ENCODE peak calls at places on chromosome 20, in six cellular contexts. Y is choroid plexus epithelial cell, Z is neural progenitor cell, W is A549, D is AG10803, K is psoas muscle. B is an unnamed sample.

GRCh38 chr20:17898548-17898994 is 70.0 kb downstream of the SNX5 start:
- DNase-seq in Y (peak), Z (peak), W (peak), D (peak), K (peak), B (peak)

GRCh38 chr20:10322073-10323012 is 103.7 kb downstream of the SNAP25 start:
- DNase-seq in Y (no peak), Z (no peak), W (no peak), D (no peak), K (no peak), B (no peak)

GRCh38 chr20:9807176-9807575 is 31.7 kb downstream of the PAK5 start:
- DNase-seq in Y (no peak), Z (no peak), W (no peak), D (no peak), K (no peak), B (no peak)

GRCh38 chr20:8633366-8633765 is 435.5 kb upstream of the PLCB4 start:
- DNase-seq in Y (no peak), Z (no peak), W (no peak), D (peak), K (no peak), B (no peak)

GRCh38 chr20:64107736-64108457 is 532 bp upstream of the NPBWR2 start:
- DNase-seq in Y (no peak), Z (no peak), W (no peak), D (no peak), K (peak), B (no peak)

GRCh38 chr20:57791946-57792328 is 82.1 kb upstream of the PMEPA1 start:
- DNase-seq in Y (no peak), Z (no peak), W (no peak), D (no peak), K (peak), B (no peak)

GRCh38 chr20:56781108-56781739 is 152.1 kb downstream of the TFAP2C start:
- DNase-seq in Y (peak), Z (no peak), W (peak), D (peak), K (peak), B (peak)

GRCh38 chr20:24991897-24992419 is 593 bp downstream of the APMAP start:
- DNase-seq in Y (no peak), Z (peak), W (no peak), D (no peak), K (no peak), B (no peak)

GRCh38 chr20:21213691-21214090 is 87.8 kb downstream of the KIZ start:
- DNase-seq in Y (no peak), Z (no peak), W (no peak), D (no peak), K (no peak), B (no peak)

GRCh38 chr20:25011831-25012241 is 19.3 kb upstream of the APMAP start:
- DNase-seq in Y (no peak), Z (no peak), W (no peak), D (no peak), K (peak), B (no peak)

GRCh38 chr20:50916257-50916656 is 15.0 kb downstream of the ADNP start:
- DNase-seq in Y (peak), Z (no peak), W (peak), D (no peak), K (no peak), B (no peak)

GRCh38 chr20:58174708-58175287 is 53.7 kb downstream of the ANKRD60 start:
- DNase-seq in Y (peak), Z (peak), W (no peak), D (peak), K (peak), B (no peak)

DNA sequence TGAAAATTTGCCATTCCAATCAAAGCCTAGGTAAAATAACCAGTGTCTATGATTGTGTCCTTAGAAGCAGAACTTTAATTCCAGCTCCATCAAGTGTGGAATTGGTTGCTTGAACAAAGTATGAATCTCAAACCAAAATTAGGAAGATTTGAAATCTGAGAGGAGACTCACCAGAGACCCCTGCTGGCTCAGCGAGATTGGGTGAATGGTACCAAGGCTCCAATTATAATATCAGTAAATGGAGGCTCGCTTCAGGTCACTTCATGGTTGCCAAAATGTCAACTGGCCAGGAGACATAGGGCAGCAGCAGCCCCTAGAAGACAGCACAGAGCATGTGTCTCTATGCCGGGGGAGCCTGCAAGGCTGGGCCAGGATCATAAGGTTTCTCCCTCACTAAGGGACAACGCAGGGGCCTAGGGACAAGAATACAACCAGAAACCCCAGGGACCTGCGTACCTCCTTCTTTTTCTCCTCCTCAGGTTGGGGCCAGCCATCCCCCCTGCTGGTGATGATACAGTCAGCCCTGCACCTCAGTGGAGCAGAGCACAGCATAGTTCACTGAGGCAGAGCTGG is 14.0 kb downstream of the RBL1 start:
- DNase-seq in Y (peak), Z (peak), W (no peak), D (no peak), K (no peak), B (no peak)
- TF ChIP-seq CTCF in Y (peak), Z (peak), W (peak), D (peak), K (no peak), B (peak)

DNA sequence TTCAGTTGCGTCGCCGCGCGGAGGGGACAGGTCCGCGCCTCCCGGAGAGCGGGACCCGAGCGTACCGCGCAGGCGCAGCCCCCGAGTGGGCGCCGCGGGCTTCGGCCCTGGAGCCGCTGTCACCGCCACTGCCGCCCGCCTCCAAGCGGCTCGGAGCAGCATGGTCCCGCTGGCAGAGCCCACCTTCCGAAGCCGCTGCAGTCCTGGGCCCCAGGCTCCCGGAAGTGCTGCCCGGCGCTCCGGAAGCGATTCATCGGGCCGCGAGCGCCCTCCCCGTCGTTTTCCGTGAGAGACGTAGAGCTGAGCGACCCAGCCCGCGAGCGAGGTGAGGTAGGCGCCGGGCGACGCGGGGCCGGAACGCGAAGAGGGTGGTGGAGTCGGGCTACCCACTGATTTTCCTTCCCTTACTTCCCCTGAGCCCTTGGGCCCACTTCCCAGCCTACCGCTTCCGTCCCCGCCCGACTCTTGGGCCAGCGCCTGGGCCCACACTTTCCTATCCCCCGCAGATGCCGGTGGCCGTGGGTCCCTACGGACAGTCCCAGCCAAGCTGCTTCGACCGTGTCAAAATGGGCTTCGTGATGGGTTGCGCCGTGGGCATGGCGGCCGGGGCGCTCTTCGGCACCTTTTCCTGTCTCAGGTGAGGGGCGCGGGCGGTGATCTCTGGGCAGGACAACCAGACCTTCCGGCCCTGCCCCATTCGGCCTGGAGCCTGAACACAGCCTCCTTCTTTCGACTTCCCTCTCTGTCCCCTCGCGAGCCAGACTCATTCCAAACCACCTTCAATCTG is at the start of the genes NFS1 and ROMO1:
- DNase-seq in Y (peak), Z (peak), W (peak), D (peak), K (peak), B (peak)
- TF ChIP-seq CTCF in Y (no peak), Z (peak), W (peak), D (peak), K (peak), B (peak)

GRCh38 chr20:52192296-52193007 is 873 bp upstream of the ZFP64 start:
- DNase-seq in Y (no peak), Z (peak), W (peak), D (no peak), K (no peak), B (no peak)

GRCh38 chr20:52200870-52201269 is 9.3 kb upstream of the ZFP64 start:
- DNase-seq in Y (peak), Z (no peak), W (no peak), D (no peak), K (no peak), B (no peak)

GRCh38 chr20:52193886-52194545 is 2.4 kb upstream of the ZFP64 start:
- DNase-seq in Y (no peak), Z (no peak), W (no peak), D (no peak), K (no peak), B (no peak)

GRCh38 chr20:52193133-52193532 is 1.6 kb upstream of the ZFP64 start:
- DNase-seq in Y (no peak), Z (no peak), W (no peak), D (no peak), K (no peak), B (no peak)

DNA sequence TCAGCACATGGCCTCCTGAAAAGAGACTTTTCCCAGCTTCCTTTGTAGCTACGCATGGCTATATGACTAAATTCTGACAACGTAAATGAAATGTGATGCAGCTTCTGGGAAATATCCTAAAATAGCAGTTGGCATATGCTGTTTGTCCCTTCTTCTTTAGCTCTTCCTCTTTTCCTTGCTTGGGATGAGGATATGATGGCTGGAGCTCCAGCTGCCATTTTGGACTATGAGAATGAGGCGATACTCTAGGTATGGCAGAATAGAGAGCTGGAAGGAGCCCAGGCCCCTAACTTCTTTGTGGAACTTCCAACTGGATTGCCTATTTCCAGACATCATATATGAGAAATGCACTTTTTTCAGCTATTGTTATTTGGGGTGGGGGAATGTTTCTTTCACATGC is 5.3 kb upstream of the ZFP64 start:
- DNase-seq in Y (no peak), Z (no peak), W (no peak), D (no peak), K (no peak), B (no peak)
- TF ChIP-seq CTCF in Y (no peak), Z (no peak), W (no peak), D (no peak), K (no peak), B (no peak)

DNA sequence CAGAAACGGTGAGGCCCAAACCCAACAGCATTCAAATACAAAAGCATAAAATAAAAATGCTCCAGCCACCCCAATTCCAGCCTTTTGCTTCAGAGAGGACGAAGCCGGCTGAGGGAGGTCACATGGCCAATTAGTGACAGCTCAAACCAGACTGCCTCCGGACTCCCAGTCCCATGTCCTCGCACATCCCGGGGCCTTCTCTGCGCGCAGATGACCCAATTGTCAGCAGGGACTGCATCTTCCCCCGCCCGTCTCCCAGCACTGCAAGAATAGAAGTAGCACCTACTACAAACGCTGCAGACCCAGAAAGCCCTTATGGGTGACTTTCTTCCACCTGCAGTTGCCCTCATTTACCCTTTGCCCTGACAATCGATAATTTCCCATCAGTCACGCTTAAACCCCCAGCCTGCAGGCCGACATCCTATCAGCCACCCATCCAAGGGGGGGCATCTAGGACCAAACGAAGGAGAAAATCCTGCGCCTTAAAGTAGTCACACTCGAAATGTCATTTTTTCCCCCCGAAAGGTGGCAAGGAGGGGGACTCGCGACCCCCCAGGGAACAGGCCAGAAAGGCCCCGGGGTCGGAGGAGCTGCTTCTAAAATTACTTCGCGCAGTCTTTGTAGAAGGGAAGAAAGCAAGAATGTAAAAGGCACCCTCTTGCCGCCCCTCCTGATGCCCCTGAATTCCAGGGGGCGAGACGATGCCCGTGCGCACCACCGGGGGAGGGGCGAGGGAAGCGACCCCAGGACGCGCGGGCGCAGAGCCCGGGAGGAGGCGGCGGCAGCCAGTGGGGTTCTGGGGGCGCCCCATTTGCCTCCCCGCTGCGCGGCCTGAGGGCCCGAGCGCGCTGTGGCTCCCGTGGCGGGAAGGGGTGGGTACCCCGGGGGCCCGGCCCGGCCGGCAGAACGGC is 792 bp downstream of the SLC23A2 start:
- DNase-seq in Y (no peak), Z (peak), W (no peak), D (peak), K (peak), B (peak)
- TF ChIP-seq CTCF in Y (no peak), Z (no peak), W (no peak), D (no peak), K (no peak), B (no peak)

GRCh38 chr20:49540696-49541435 is 27.1 kb downstream of the PTGIS start:
- DNase-seq in Y (no peak), Z (peak), W (no peak), D (no peak), K (no peak), B (no peak)

GRCh38 chr20:49540232-49540620 is 27.7 kb downstream of the PTGIS start:
- DNase-seq in Y (no peak), Z (no peak), W (no peak), D (no peak), K (no peak), B (no peak)

GRCh38 chr20:49543071-49543857 is 24.7 kb downstream of the PTGIS start:
- DNase-seq in Y (no peak), Z (no peak), W (no peak), D (no peak), K (no peak), B (no peak)

GRCh38 chr20:49542514-49542991 is 25.4 kb downstream of the PTGIS start:
- DNase-seq in Y (no peak), Z (no peak), W (no peak), D (no peak), K (no peak), B (no peak)

GRCh38 chr20:49541733-49542513 is 26.0 kb downstream of the PTGIS start:
- DNase-seq in Y (peak), Z (peak), W (peak), D (peak), K (peak), B (peak)
- TF ChIP-seq CTCF in Y (peak), Z (peak), W (peak), D (peak), K (peak), B (peak)

GRCh38 chr20:34561661-34562060 is 3.1 kb downstream of the MAP1LC3A start:
- DNase-seq in Y (no peak), Z (no peak), W (no peak), D (no peak), K (no peak), B (no peak)

GRCh38 chr20:34564810-34565209 is 6.3 kb downstream of the MAP1LC3A start:
- DNase-seq in Y (no peak), Z (no peak), W (no peak), D (no peak), K (peak), B (no peak)

GRCh38 chr20:34560141-34560523 is 1.6 kb downstream of the MAP1LC3A start:
- DNase-seq in Y (no peak), Z (no peak), W (no peak), D (no peak), K (peak), B (no peak)

GRCh38 chr20:34560614-34561013 is 2.1 kb downstream of the MAP1LC3A start:
- DNase-seq in Y (no peak), Z (no peak), W (no peak), D (no peak), K (no peak), B (no peak)

GRCh38 chr20:34562643-34563042 is 4.1 kb downstream of the MAP1LC3A start:
- DNase-seq in Y (peak), Z (peak), W (peak), D (no peak), K (no peak), B (no peak)
- TF ChIP-seq CTCF in Y (peak), Z (peak), W (peak), D (peak), K (peak), B (no peak)

GRCh38 chr20:47220161-47220582 is 136.3 kb downstream of the ZMYND8 start:
- DNase-seq in Y (peak), Z (peak), W (peak), D (peak), K (peak), B (no peak)
- TF ChIP-seq CTCF in Y (peak), Z (peak), W (peak), D (peak), K (peak), B (no peak)

B was measured in lung.